ENCODE peak calls at places on chromosomes 5 and 9, in seven cellular contexts. C is CD8-positive, alpha-beta memory T cell; P is GM23338; Z is endodermal cell; B is heart left ventricle; K is naive thymus-derived CD4-positive, alpha-beta T cell; Y is HAP-1. Q is an unnamed sample.

GRCh38 chr9:38052147-38052546 is 16.9 kb downstream of the SHB start:
- DNase-seq in C (no peak), P (no peak), Z (peak; percentile 44), B (no peak), K (no peak), Y (no peak), Q (no peak)

GRCh38 chr5:110757118-110757729 is 18.4 kb downstream of the SLC25A46 start:
- DNase-seq in C (no peak), P (peak; percentile 74), Z (no peak), B (no peak), K (peak; percentile 29), Y (peak; percentile 36), Q (peak; percentile 72)

GRCh38 chr5:36734422-36734821 is 128.0 kb downstream of the SLC1A3 start:
- DNase-seq in C (no peak), P (peak; percentile 61), Z (no peak), B (no peak), K (no peak), Y (no peak), Q (peak; percentile 19)

GRCh38 chr9:82957526-82958379 is 105.2 kb downstream of the RASEF start:
- DNase-seq in C (no peak), P (no peak), Z (no peak), B (no peak), K (no peak), Y (no peak), Q (no peak)

GRCh38 chr5:56412601-56413379 is 179.7 kb upstream of the ANKRD55 start:
- DNase-seq in C (no peak), P (no peak), Z (no peak), B (peak; percentile 66), K (peak; percentile 25), Y (peak; percentile 51), Q (no peak)

GRCh38 chr9:111572945-111573604 is 26.4 kb downstream of the PTGR1 start:
- DNase-seq in C (no peak), P (no peak), Z (no peak), B (no peak), K (no peak), Y (no peak), Q (no peak)

GRCh38 chr5:36367524-36367923 is 65.8 kb upstream of the RANBP3L start:
- DNase-seq in C (no peak), P (no peak), Z (no peak), B (no peak), K (no peak), Y (no peak), Q (no peak)

GRCh38 chr9:407255-407654 is 192.6 kb downstream of the DOCK8 start:
- DNase-seq in C (no peak), P (no peak), Z (no peak), B (no peak), K (no peak), Y (no peak), Q (no peak)

GRCh38 chr9:127083598-127083997 is 38.8 kb downstream of the ANGPTL2 start:
- DNase-seq in C (no peak), P (no peak), Z (no peak), B (no peak), K (no peak), Y (no peak), Q (no peak)

GRCh38 chr5:981466-981865 is 27.1 kb upstream of the NKD2 start:
- DNase-seq in C (no peak), P (peak; percentile 41), Z (peak; percentile 57), B (no peak), K (no peak), Y (peak; percentile 9), Q (no peak)

GRCh38 chr5:982377-983237 is 26.0 kb upstream of the NKD2 start:
- DNase-seq in C (no peak), P (peak; percentile 84), Z (peak; percentile 93), B (no peak), K (no peak), Y (peak; percentile 21), Q (no peak)

GRCh38 chr5:983568-983967 is 25.0 kb upstream of the NKD2 start:
- DNase-seq in C (no peak), P (no peak), Z (no peak), B (no peak), K (no peak), Y (no peak), Q (no peak)

GRCh38 chr5:984774-985173 is 23.8 kb upstream of the NKD2 start:
- DNase-seq in C (no peak), P (no peak), Z (no peak), B (no peak), K (no peak), Y (no peak), Q (no peak)

GRCh38 chr5:983238-983524 is 25.4 kb upstream of the NKD2 start:
- DNase-seq in C (no peak), P (no peak), Z (no peak), B (no peak), K (no peak), Y (no peak), Q (no peak)
- H3K4me1 ChIP-seq in C (peaks cover 6% of the 10 kb centered on the region), P (no peaks in the 10 kb centered on the region), Z (no peaks in the 10 kb centered on the region), B (no peaks in the 10 kb centered on the region), K (no peaks in the 10 kb centered on the region), Y (peaks cover 11% of the 10 kb centered on the region), Q (no peaks in the 10 kb centered on the region)

GRCh38 chr5:67245259-67245846 is 48.8 kb upstream of the CD180 start:
- DNase-seq in C (no peak), P (no peak), Z (no peak), B (no peak), K (no peak), Y (no peak), Q (no peak)
- H3K4me3 ChIP-seq in C (no peak overlapping the region), P (no peak overlapping the region), Z (no peak overlapping the region), B (no peak overlapping the region), K (no peak overlapping the region), Y (no peak overlapping the region), Q (no peak overlapping the region)

GRCh38 chr5:14663734-14664269 is 716 bp upstream of the OTULIN start:
- DNase-seq in C (no peak), P (no peak), Z (no peak), B (no peak), K (no peak), Y (peak; percentile 21), Q (peak; percentile 30)

GRCh38 chr5:14665110-14665822 is 748 bp downstream of the OTULIN start:
- DNase-seq in C (peak; percentile 34), P (peak; percentile 60), Z (peak; percentile 77), B (peak; percentile 40), K (peak; percentile 19), Y (peak; percentile 42), Q (no peak)

GRCh38 chr5:14662721-14663120 is 1.8 kb upstream of the OTULIN start:
- DNase-seq in C (no peak), P (no peak), Z (no peak), B (no peak), K (no peak), Y (no peak), Q (no peak)

GRCh38 chr5:14665949-14666741 is 1.6 kb downstream of the OTULIN start:
- DNase-seq in C (peak; percentile 59), P (peak; percentile 44), Z (peak; percentile 73), B (peak; percentile 30), K (peak; percentile 44), Y (peak; percentile 58), Q (no peak)

GRCh38 chr5:14664270-14665109 is at the start of gene OTULIN:
- DNase-seq in C (peak; percentile 81), P (peak; percentile 93), Z (peak; percentile 93), B (peak; percentile 95), K (peak; percentile 80), Y (peak; percentile 85), Q (peak; percentile 96)
- H3K4me1 ChIP-seq in C (peaks cover 51% of the 10 kb centered on the region), P (peaks cover 19% of the 10 kb centered on the region), Z (peaks cover 9% of the 10 kb centered on the region), B (peaks cover 40% of the 10 kb centered on the region), K (peaks cover 25% of the 10 kb centered on the region), Y (peaks cover 16% of the 10 kb centered on the region), Q (no peaks in the 10 kb centered on the region)

DNA sequence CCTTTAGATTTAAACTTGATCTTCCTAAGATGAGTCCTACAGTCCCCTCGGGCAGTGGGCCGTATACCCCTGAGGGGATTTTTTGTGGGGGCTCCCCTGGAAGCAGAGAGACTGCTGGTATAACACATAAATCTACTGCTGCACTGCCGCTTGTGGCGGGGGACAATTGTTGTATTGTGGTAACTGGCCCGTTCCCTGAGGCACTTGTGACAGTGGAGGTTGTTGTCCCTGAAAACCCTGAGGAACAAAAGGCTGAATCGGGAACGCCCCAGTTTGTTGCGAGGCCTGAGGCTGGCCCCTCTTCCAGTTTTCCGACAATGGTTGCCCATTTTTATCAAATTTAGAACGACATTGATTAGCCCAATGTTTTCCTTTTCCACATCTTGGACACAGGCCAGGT is 4.7 kb upstream of the TMEM141 start:
- DNase-seq in C (no peak), P (no peak), Z (no peak), B (no peak), K (no peak), Y (no peak), Q (no peak)
- H3K4me3 ChIP-seq in C (no peak overlapping the region), P (no peak overlapping the region), Z (no peak overlapping the region), B (no peak overlapping the region), K (no peak overlapping the region), Y (no peak overlapping the region), Q (no peak overlapping the region)

GRCh38 chr9:131239307-131239975 is 36.9 kb downstream of the FAM78A start:
- DNase-seq in C (no peak), P (no peak), Z (no peak), B (no peak), K (no peak), Y (no peak), Q (no peak)
- H3K4me1 ChIP-seq in C (peaks cover 41% of the 10 kb centered on the region), P (peaks cover 19% of the 10 kb centered on the region), Z (peaks cover 12% of the 10 kb centered on the region), B (peaks cover 41% of the 10 kb centered on the region), K (peaks cover 31% of the 10 kb centered on the region), Y (peaks cover 3% of the 10 kb centered on the region), Q (peaks cover 62% of the 10 kb centered on the region)

DNA sequence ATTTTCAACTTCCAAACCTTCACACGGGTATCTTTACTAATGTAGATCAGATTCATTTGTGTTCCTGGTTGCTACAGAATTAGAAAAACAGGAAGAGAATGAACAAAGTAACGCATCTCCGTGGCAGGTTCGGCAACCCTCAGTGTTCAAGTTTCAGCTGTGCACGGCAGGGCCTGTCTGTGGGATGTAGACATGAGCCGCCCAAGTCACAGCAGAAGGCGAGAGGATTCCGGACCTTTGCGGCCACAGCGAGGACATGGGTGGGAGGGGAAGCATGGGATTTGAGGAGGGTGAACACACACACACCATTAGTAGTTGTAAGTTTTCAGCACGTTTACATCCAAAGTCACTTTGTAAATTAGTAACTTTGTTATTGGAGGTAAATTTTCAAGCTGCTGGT is 31.7 kb upstream of the CEP72 start:
- DNase-seq in C (no peak), P (no peak), Z (no peak), B (no peak), K (no peak), Y (no peak), Q (no peak)
- H3K4me3 ChIP-seq in C (no peak overlapping the region), P (no peak overlapping the region), Z (no peak overlapping the region), B (no peak overlapping the region), K (no peak overlapping the region), Y (no peak overlapping the region), Q (no peak overlapping the region)

DNA sequence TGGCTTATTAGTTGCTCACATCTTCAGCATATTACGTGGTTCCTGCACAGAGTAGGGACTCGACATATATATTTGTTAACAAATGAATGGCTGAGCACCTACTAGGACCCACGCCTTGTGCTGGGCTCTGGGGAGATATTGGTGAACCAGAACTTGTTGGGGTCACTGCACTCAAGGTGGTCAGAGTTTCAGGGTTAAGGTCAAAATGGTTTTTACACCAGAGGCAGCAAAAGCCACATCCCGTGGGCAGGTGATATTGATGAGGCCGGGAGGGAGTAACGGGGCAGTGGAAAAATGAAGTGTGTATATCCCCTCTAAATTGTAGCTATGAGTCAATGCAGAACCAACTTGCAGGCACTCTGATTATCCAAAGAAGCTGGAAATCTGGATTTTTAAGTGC is 136.5 kb upstream of the KLF4 start:
- DNase-seq in C (no peak), P (no peak), Z (no peak), B (no peak), K (no peak), Y (no peak), Q (no peak)
- H3K4me1 ChIP-seq in C (no peaks in the 10 kb centered on the region), P (no peaks in the 10 kb centered on the region), Z (no peaks in the 10 kb centered on the region), B (no peaks in the 10 kb centered on the region), K (no peaks in the 10 kb centered on the region), Y (no peaks in the 10 kb centered on the region), Q (no peaks in the 10 kb centered on the region)

GRCh38 chr5:139692148-139692547 is 44.0 kb downstream of the CXXC5 start:
- DNase-seq in C (no peak), P (no peak), Z (no peak), B (no peak), K (no peak), Y (no peak), Q (no peak)
- H3K4me3 ChIP-seq in C (no peak overlapping the region), P (no peak overlapping the region), Z (no peak overlapping the region), B (no peak overlapping the region), K (no peak overlapping the region), Y (no peak overlapping the region), Q (no peak overlapping the region)